ENCODE peak calls at places on chromosomes 16 and 17, in six cellular contexts. N is stimulated activated CD4-positive, alpha-beta T cell treated with anti-CD3 and anti-CD28 coated beads, Interleukin-2, amount 100 ng/mL, for 48 hours; S is adipocyte; Z is activated CD8-positive, alpha-beta T cell treated with anti-CD3 and anti-CD28 coated beads for 36 hours; X is effector memory CD4-positive, alpha-beta T cell; D is skeletal muscle cell. A is an unnamed sample.

GRCh38 chr17:338442-339192 is 14.0 kb downstream of the RPH3AL start:
- DNase-seq in N (no peak), S (no peak), Z (no peak), X (no peak), D (no peak), A (no peak)

GRCh38 chr17:47267354-47267828 is 13.8 kb downstream of the ITGB3 start:
- DNase-seq in N (no peak), S (peak), Z (no peak), X (no peak), D (peak), A (no peak)

GRCh38 chr17:6456321-6456720 is 12.1 kb downstream of the PIMREG start:
- DNase-seq in N (no peak), S (no peak), Z (no peak), X (no peak), D (no peak), A (no peak)

GRCh38 chr17:65902831-65903549 is 288.9 kb downstream of the CEP112 start:
- DNase-seq in N (no peak), S (no peak), Z (no peak), X (no peak), D (no peak), A (no peak)

GRCh38 chr16:48385272-48385953 is at the start of gene SIAH1:
- DNase-seq in N (peak), S (peak), Z (peak), X (peak), D (no peak), A (peak)

GRCh38 chr16:68508013-68508412 is 31.1 kb upstream of the ZFP90 start:
- DNase-seq in N (no peak), S (no peak), Z (no peak), X (no peak), D (no peak), A (no peak)

GRCh38 chr17:32161506-32162365 is 19.4 kb downstream of the RHOT1 start:
- DNase-seq in N (no peak), S (peak), Z (no peak), X (no peak), D (peak), A (no peak)

GRCh38 chr16:31052131-31052530 is 18.8 kb downstream of the STX4 start:
- DNase-seq in N (no peak), S (peak), Z (peak), X (no peak), D (peak), A (peak)

GRCh38 chr17:45127209-45127582 is 5.1 kb downstream of the PLCD3 start:
- DNase-seq in N (no peak), S (no peak), Z (no peak), X (no peak), D (no peak), A (no peak)

GRCh38 chr17:17732892-17733670 is 51.8 kb downstream of the RAI1 start:
- DNase-seq in N (no peak), S (peak), Z (no peak), X (no peak), D (no peak), A (no peak)

GRCh38 chr17:45848868-45849535 is 4.3 kb downstream of the SPPL2C start:
- DNase-seq in N (no peak), S (no peak), Z (no peak), X (no peak), D (no peak), A (no peak)

GRCh38 chr16:22070361-22071351 is 21.7 kb upstream of the VWA3A start:
- DNase-seq in N (no peak), S (no peak), Z (no peak), X (no peak), D (peak), A (no peak)

GRCh38 chr16:14564881-14565687 is 65.0 kb downstream of the PARN start:
- DNase-seq in N (no peak), S (peak), Z (no peak), X (no peak), D (no peak), A (no peak)

GRCh38 chr16:82011199-82011641 is at the start of gene SDR42E1:
- DNase-seq in N (peak), S (no peak), Z (peak), X (peak), D (no peak), A (no peak)

GRCh38 chr16:1177053-1177452 is 24.1 kb downstream of the CACNA1H start:
- DNase-seq in N (no peak), S (no peak), Z (no peak), X (no peak), D (no peak), A (no peak)

GRCh38 chr16:4309833-4310266 is 6.0 kb upstream of the GLIS2 start:
- DNase-seq in N (no peak), S (peak), Z (peak), X (peak), D (no peak), A (peak)

GRCh38 chr17:28335959-28336871 is 654 bp downstream of the TNFAIP1 start:
- DNase-seq in N (peak), S (peak), Z (peak), X (no peak), D (peak), A (peak)

GRCh38 chr16:7615565-7615964 is 282.9 kb downstream of the RBFOX1 start:
- DNase-seq in N (no peak), S (no peak), Z (no peak), X (no peak), D (no peak), A (no peak)

GRCh38 chr17:19372004-19372365 is 6.3 kb upstream of the MAPK7 start:
- DNase-seq in N (no peak), S (no peak), Z (no peak), X (no peak), D (no peak), A (no peak)

GRCh38 chr16:54998834-54999233 is 68.2 kb downstream of the IRX5 start:
- DNase-seq in N (no peak), S (no peak), Z (no peak), X (no peak), D (no peak), A (no peak)

GRCh38 chr17:2692781-2693135 is 18.8 kb downstream of the CLUH start:
- DNase-seq in N (no peak), S (no peak), Z (no peak), X (no peak), D (no peak), A (no peak)

GRCh38 chr17:71432378-71433315 is 688.2 kb upstream of the SOX9 start:
- DNase-seq in N (no peak), S (peak), Z (no peak), X (no peak), D (no peak), A (no peak)

GRCh38 chr16:57007530-57007929 is 18.2 kb downstream of the NLRC5 start:
- DNase-seq in N (no peak), S (no peak), Z (no peak), X (no peak), D (no peak), A (no peak)

GRCh38 chr16:27269300-27270150 is 953 bp upstream of the NSMCE1 start:
- DNase-seq in N (no peak), S (no peak), Z (no peak), X (no peak), D (no peak), A (no peak)

GRCh38 chr16:2008009-2008526 is 1.6 kb downstream of the ZNF598 start:
- DNase-seq in N (no peak), S (peak), Z (peak), X (no peak), D (no peak), A (no peak)